ENCODE peak calls at places on chromosome 5, in six cellular contexts. One of them, this sample, is unnamed.

GRCh38 chr5:103428411-103428871 is 134.1 kb downstream of the NUDT12 start:
- DNase-seq in NCI-H1092: peak; percentile 2
- DNase-seq in putamen: peak; percentile 39
- DNase-seq in sigmoid colon: no peak
- DNase-seq in IMR-90: peak; percentile 86
- DNase-seq in activated CD8-positive, alpha-beta memory T cell treated with anti-CD3 and anti-CD28 coated beads for 1 hour: no peak
- DNase-seq in this sample: no peak

GRCh38 chr5:81825237-81825636 is 74.3 kb upstream of the SSBP2 start:
- DNase-seq in NCI-H1092: peak; percentile 61
- DNase-seq in putamen: no peak
- DNase-seq in sigmoid colon: peak; percentile 78
- DNase-seq in IMR-90: peak; percentile 72
- DNase-seq in activated CD8-positive, alpha-beta memory T cell treated with anti-CD3 and anti-CD28 coated beads for 1 hour: no peak
- DNase-seq in this sample: no peak

GRCh38 chr5:15837584-15838289 is 337.8 kb downstream of the FBXL7 start:
- DNase-seq in NCI-H1092: no peak
- DNase-seq in putamen: no peak
- DNase-seq in sigmoid colon: no peak
- DNase-seq in IMR-90: no peak
- DNase-seq in activated CD8-positive, alpha-beta memory T cell treated with anti-CD3 and anti-CD28 coated beads for 1 hour: no peak
- DNase-seq in this sample: no peak

GRCh38 chr5:39370555-39371366 is 6.5 kb upstream of the C9 start:
- DNase-seq in NCI-H1092: no peak
- DNase-seq in putamen: no peak
- DNase-seq in sigmoid colon: no peak
- DNase-seq in IMR-90: no peak
- DNase-seq in activated CD8-positive, alpha-beta memory T cell treated with anti-CD3 and anti-CD28 coated beads for 1 hour: no peak
- DNase-seq in this sample: no peak

GRCh38 chr5:50595199-50595598 is 71.2 kb upstream of the PARP8 start:
- DNase-seq in NCI-H1092: no peak
- DNase-seq in putamen: no peak
- DNase-seq in sigmoid colon: no peak
- DNase-seq in IMR-90: peak; percentile 90
- DNase-seq in activated CD8-positive, alpha-beta memory T cell treated with anti-CD3 and anti-CD28 coated beads for 1 hour: no peak
- DNase-seq in this sample: no peak

GRCh38 chr5:39158127-39158593 is 61.2 kb downstream of the FYB1 start:
- DNase-seq in NCI-H1092: no peak
- DNase-seq in putamen: no peak
- DNase-seq in sigmoid colon: no peak
- DNase-seq in IMR-90: no peak
- DNase-seq in activated CD8-positive, alpha-beta memory T cell treated with anti-CD3 and anti-CD28 coated beads for 1 hour: no peak
- DNase-seq in this sample: no peak

GRCh38 chr5:150945947-150946346 is 41.2 kb upstream of the ZNF300 start:
- DNase-seq in NCI-H1092: no peak
- DNase-seq in putamen: peak; percentile 8
- DNase-seq in sigmoid colon: no peak
- DNase-seq in IMR-90: no peak
- DNase-seq in activated CD8-positive, alpha-beta memory T cell treated with anti-CD3 and anti-CD28 coated beads for 1 hour: no peak
- DNase-seq in this sample: no peak

GRCh38 chr5:2381861-2382260 is 369.6 kb downstream of the IRX2 start:
- DNase-seq in NCI-H1092: no peak
- DNase-seq in putamen: no peak
- DNase-seq in sigmoid colon: no peak
- DNase-seq in IMR-90: no peak
- DNase-seq in activated CD8-positive, alpha-beta memory T cell treated with anti-CD3 and anti-CD28 coated beads for 1 hour: no peak
- DNase-seq in this sample: no peak

GRCh38 chr5:123422433-123423277 is 548 bp downstream of the CEP120 start:
- DNase-seq in NCI-H1092: no peak
- DNase-seq in putamen: peak; percentile 33
- DNase-seq in sigmoid colon: no peak
- DNase-seq in IMR-90: peak; percentile 40
- DNase-seq in activated CD8-positive, alpha-beta memory T cell treated with anti-CD3 and anti-CD28 coated beads for 1 hour: no peak
- DNase-seq in this sample: no peak

GRCh38 chr5:9731159-9731558 is 101.0 kb upstream of the TAS2R1 start:
- DNase-seq in NCI-H1092: no peak
- DNase-seq in putamen: no peak
- DNase-seq in sigmoid colon: no peak
- DNase-seq in IMR-90: no peak
- DNase-seq in activated CD8-positive, alpha-beta memory T cell treated with anti-CD3 and anti-CD28 coated beads for 1 hour: no peak
- DNase-seq in this sample: no peak

GRCh38 chr5:124698774-124699173 is 47.7 kb downstream of the ZNF608 start:
- DNase-seq in NCI-H1092: no peak
- DNase-seq in putamen: no peak
- DNase-seq in sigmoid colon: no peak
- DNase-seq in IMR-90: peak; percentile 58
- DNase-seq in activated CD8-positive, alpha-beta memory T cell treated with anti-CD3 and anti-CD28 coated beads for 1 hour: no peak
- DNase-seq in this sample: no peak

GRCh38 chr5:82165740-82166530 is 112.2 kb downstream of the RPS23 start:
- DNase-seq in NCI-H1092: peak; percentile 75
- DNase-seq in putamen: peak; percentile 85
- DNase-seq in sigmoid colon: peak; percentile 93
- DNase-seq in IMR-90: peak; percentile 95
- DNase-seq in activated CD8-positive, alpha-beta memory T cell treated with anti-CD3 and anti-CD28 coated beads for 1 hour: no peak
- DNase-seq in this sample: no peak

GRCh38 chr5:167573274-167574127 is 717.9 kb upstream of the WWC1 start:
- DNase-seq in NCI-H1092: no peak
- DNase-seq in putamen: peak; percentile 42
- DNase-seq in sigmoid colon: no peak
- DNase-seq in IMR-90: peak; percentile 50
- DNase-seq in activated CD8-positive, alpha-beta memory T cell treated with anti-CD3 and anti-CD28 coated beads for 1 hour: no peak
- DNase-seq in this sample: no peak

GRCh38 chr5:93602261-93603149 is 19.5 kb downstream of the NR2F1 start:
- DNase-seq in NCI-H1092: no peak
- DNase-seq in putamen: no peak
- DNase-seq in sigmoid colon: no peak
- DNase-seq in IMR-90: peak; percentile 33
- DNase-seq in activated CD8-positive, alpha-beta memory T cell treated with anti-CD3 and anti-CD28 coated beads for 1 hour: no peak
- DNase-seq in this sample: no peak

GRCh38 chr5:158884827-158885512 is 214.7 kb downstream of the EBF1 start:
- DNase-seq in NCI-H1092: no peak
- DNase-seq in putamen: no peak
- DNase-seq in sigmoid colon: no peak
- DNase-seq in IMR-90: no peak
- DNase-seq in activated CD8-positive, alpha-beta memory T cell treated with anti-CD3 and anti-CD28 coated beads for 1 hour: no peak
- DNase-seq in this sample: no peak

GRCh38 chr5:125043781-125044391 is 297.4 kb upstream of the ZNF608 start:
- DNase-seq in NCI-H1092: peak; percentile 71
- DNase-seq in putamen: no peak
- DNase-seq in sigmoid colon: no peak
- DNase-seq in IMR-90: peak; percentile 56
- DNase-seq in activated CD8-positive, alpha-beta memory T cell treated with anti-CD3 and anti-CD28 coated beads for 1 hour: no peak
- DNase-seq in this sample: no peak

GRCh38 chr5:80192507-80193241 is 63.2 kb downstream of the SERINC5 start:
- DNase-seq in NCI-H1092: no peak
- DNase-seq in putamen: peak; percentile 74
- DNase-seq in sigmoid colon: peak; percentile 68
- DNase-seq in IMR-90: peak; percentile 51
- DNase-seq in activated CD8-positive, alpha-beta memory T cell treated with anti-CD3 and anti-CD28 coated beads for 1 hour: no peak
- DNase-seq in this sample: no peak

This sample was measured in mesenteric fat pad.